ENCODE peak calls at places on chromosomes 13 and 19, in six cellular contexts. M is transverse colon, L is foreskin keratinocyte, J is testis, S is HepG2, D is left lung. I is an unnamed sample. For H3K4me1, the result is how much of the 10 kb centered on the place peaks cover.

GRCh38 chr19:3682741-3683404 is 17.4 kb downstream of the PIP5K1C start:
- DNase-seq in S (no peak), M (no peak), L (no peak), D (peak), J (no peak), I (no peak)

GRCh38 chr13:47117268-47117667 is 220.4 kb upstream of the HTR2A start:
- DNase-seq in J (no peak), S (no peak), M (no peak), D (no peak), L (no peak), I (no peak)

GRCh38 chr13:77510156-77510555 is 25.4 kb upstream of the SCEL start:
- DNase-seq in D (no peak), S (no peak), J (no peak), L (no peak), M (no peak), I (no peak)

GRCh38 chr19:3604987-3605343 is 1.7 kb downstream of the TBXA2R start:
- DNase-seq in D (no peak), S (no peak), L (no peak), J (no peak), M (no peak), I (no peak)

GRCh38 chr13:77443511-77443910 is 92.0 kb upstream of the SCEL start:
- DNase-seq in S (no peak), D (no peak), J (no peak), M (no peak), L (no peak), I (no peak)

GRCh38 chr19:35784401-35785086 is 9.2 kb downstream of the ARHGAP33 start:
- DNase-seq in L (no peak), D (peak), J (no peak), S (no peak), M (no peak), I (no peak)

GRCh38 chr19:42268704-42269517 is at the start of gene CIC:
- DNase-seq in D (peak), M (peak), S (peak), J (peak), L (peak), I (peak)

GRCh38 chr13:46639033-46639981 is 86.3 kb downstream of the LRCH1 start:
- DNase-seq in J (no peak), M (no peak), L (no peak), D (no peak), S (peak), I (peak)

GRCh38 chr19:19321143-19321577 is 531 bp downstream of the MAU2 start:
- DNase-seq in J (peak), L (no peak), D (no peak), M (peak), S (peak), I (no peak)

GRCh38 chr19:10420444-10421239 is at the start of gene PDE4A:
- DNase-seq in J (no peak), M (no peak), S (no peak), L (no peak), D (peak), I (no peak)

GRCh38 chr13:96238241-96238640 is 148.3 kb downstream of the HS6ST3 start:
- DNase-seq in M (no peak), D (no peak), J (no peak), L (no peak), S (no peak), I (no peak)

GRCh38 chr13:109787135-109787954 is 962 bp upstream of the IRS2 start:
- DNase-seq in D (peak), S (no peak), M (peak), J (peak), L (no peak), I (peak)

GRCh38 chr13:75749407-75749806 is 113.3 kb downstream of the LMO7 start:
- DNase-seq in D (no peak), L (no peak), M (no peak), S (no peak), J (no peak), I (peak)

GRCh38 chr19:15780595-15781418 is 6.7 kb upstream of the OR10H5 start:
- DNase-seq in D (no peak), J (peak), S (no peak), M (peak), L (no peak), I (no peak)

GRCh38 chr19:1355974-1356865 is 27.5 kb upstream of the NDUFS7 start:
- DNase-seq in L (no peak), S (no peak), D (no peak), M (peak), J (no peak), I (peak)

GRCh38 chr13:91313103-91313502 is 34.4 kb upstream of the MIR17HG start:
- DNase-seq in D (no peak), M (no peak), S (peak), J (peak), L (no peak), I (no peak)

GRCh38 chr19:46296722-46297431 is at the start of gene HIF3A:
- DNase-seq in J (peak), M (peak), L (no peak), S (no peak), D (no peak), I (peak)

GRCh38 chr13:97211986-97212385 is 10.1 kb upstream of the MBNL2 start:
- DNase-seq in M (no peak), L (no peak), J (peak), D (no peak), S (no peak), I (no peak)

GRCh38 chr19:49881672-49882394 is 4.3 kb downstream of the TBC1D17 start:
- DNase-seq in D (peak), S (no peak), M (no peak), J (peak), L (no peak), I (no peak)

GRCh38 chr19:1631557-1632100 is 20.8 kb downstream of the TCF3 start:
- DNase-seq in S (no peak), J (no peak), D (no peak), M (no peak), L (no peak), I (no peak)

GRCh38 chr13:46278474-46278873 is 66.7 kb downstream of the LRRC63 start:
- DNase-seq in D (no peak), J (no peak), M (no peak), L (no peak), S (no peak), I (no peak)

GRCh38 chr13:80054806-80055205 is 286.1 kb downstream of the SPRY2 start:
- DNase-seq in D (no peak), J (no peak), M (no peak), S (no peak), L (no peak), I (no peak)

GRCh38 chr19:19021115-19021514 is 12.2 kb downstream of the SUGP2 start:
- DNase-seq in L (no peak), J (no peak), D (no peak), M (no peak), S (peak), I (no peak)

GRCh38 chr19:3115916-3116602 is 19.8 kb upstream of the GNA15 start:
- DNase-seq in D (peak), J (no peak), M (no peak), S (no peak), L (no peak), I (no peak)

GRCh38 chr13:21683034-21683733 is 12.3 kb downstream of the FGF9 start:
- DNase-seq in S (no peak), M (no peak), L (peak), D (no peak), J (no peak), I (no peak)

GRCh38 chr19:5338661-5339469 is 1.7 kb downstream of the PTPRS start:
- DNase-seq in J (no peak), L (no peak), S (no peak), M (no peak), D (no peak), I (no peak)

GRCh38 chr13:95236774-95237173 is 64.5 kb downstream of the ABCC4 start:
- DNase-seq in M (no peak), L (no peak), J (no peak), D (no peak), S (no peak), I (peak)

GRCh38 chr13:77290342-77290741 is 36.6 kb downstream of the MYCBP2 start:
- DNase-seq in D (no peak), L (no peak), S (no peak), M (no peak), J (no peak), I (no peak)

GRCh38 chr13:110089815-110090214 is 217.1 kb downstream of the COL4A1 start:
- DNase-seq in S (no peak), J (no peak), D (no peak), M (no peak), L (no peak), I (no peak)

GRCh38 chr19:55552206-55552605 is 6.9 kb upstream of the SBK3 start:
- DNase-seq in M (no peak), L (peak), J (no peak), S (no peak), D (no peak), I (no peak)

GRCh38 chr19:48784527-48784926 is 26.3 kb downstream of the BCAT2 start:
- DNase-seq in J (no peak), S (no peak), M (no peak), D (no peak), L (no peak), I (no peak)
- TF ChIP-seq CTCF in J (no peak), S (peak), M (no peak), D (no peak), L (no peak), I (no peak)

GRCh38 chr19:14166448-14166847 is 30.1 kb upstream of the ASF1B start:
- DNase-seq in S (no peak), M (no peak), J (no peak), L (no peak), D (no peak), I (no peak)
- H3K4me1 ChIP-seq in S (under half), M (under half), J (under half), L (under half), D (under half), I (under half)

GRCh38 chr19:13804830-13805683 is 9.8 kb downstream of the ZSWIM4 start:
- DNase-seq in J (no peak), L (no peak), M (no peak), S (peak), D (peak), I (no peak)
- TF ChIP-seq CTCF in J (no peak), L (peak), M (peak), S (peak), D (no peak), I (no peak)

GRCh38 chr13:112715715-112716460 is 26.1 kb downstream of the ATP11A start:
- DNase-seq in D (no peak), M (no peak), J (no peak), S (no peak), L (no peak), I (no peak)
- H3K4me1 ChIP-seq in D (under half), M (under half), J (under half), S (half or more), L (under half), I (under half)

GRCh38 chr13:44989941-44990340 is 603 bp downstream of the GPALPP1 start:
- DNase-seq in M (no peak), D (no peak), J (no peak), S (no peak), L (peak), I (no peak)
- TF ChIP-seq CTCF in M (no peak), D (no peak), J (no peak), S (no peak), L (no peak), I (no peak)

GRCh38 chr19:23391239-23391638 is 4.0 kb downstream of the ZNF91 start:
- DNase-seq in D (no peak), J (no peak), M (no peak), L (no peak), S (no peak), I (no peak)

GRCh38 chr19:23395041-23395721 is at the start of gene ZNF91:
- DNase-seq in M (peak), D (peak), J (peak), S (peak), L (peak), I (peak)

GRCh38 chr19:23393121-23393520 is 2.1 kb downstream of the ZNF91 start:
- DNase-seq in L (no peak), S (no peak), J (no peak), D (no peak), M (no peak), I (no peak)

DNA sequence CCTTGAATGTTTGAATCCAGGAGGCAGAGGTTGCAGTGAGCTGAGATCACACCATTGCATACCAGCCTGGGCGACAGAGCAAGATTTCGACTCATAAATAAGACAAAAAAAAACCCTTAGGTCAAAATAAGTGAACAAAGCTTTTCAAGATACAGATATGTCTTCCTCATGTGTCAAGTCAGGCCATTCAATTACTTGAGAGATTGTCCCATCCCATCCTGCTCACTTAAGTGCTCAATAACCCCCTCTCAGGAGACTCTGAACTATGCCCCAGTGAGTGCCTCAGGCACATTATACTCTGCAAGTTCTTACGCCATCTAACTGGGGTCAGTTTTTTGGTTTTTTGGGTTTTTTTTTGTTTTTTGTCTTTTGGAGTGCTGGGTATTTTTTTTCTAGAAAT is 2.6 kb downstream of the ZNF91 start:
- DNase-seq in J (no peak), D (no peak), L (no peak), S (no peak), M (no peak), I (no peak)
- H3K4me1 ChIP-seq in J (under half), D (under half), L (under half), S (under half), M (half or more), I (under half)

DNA sequence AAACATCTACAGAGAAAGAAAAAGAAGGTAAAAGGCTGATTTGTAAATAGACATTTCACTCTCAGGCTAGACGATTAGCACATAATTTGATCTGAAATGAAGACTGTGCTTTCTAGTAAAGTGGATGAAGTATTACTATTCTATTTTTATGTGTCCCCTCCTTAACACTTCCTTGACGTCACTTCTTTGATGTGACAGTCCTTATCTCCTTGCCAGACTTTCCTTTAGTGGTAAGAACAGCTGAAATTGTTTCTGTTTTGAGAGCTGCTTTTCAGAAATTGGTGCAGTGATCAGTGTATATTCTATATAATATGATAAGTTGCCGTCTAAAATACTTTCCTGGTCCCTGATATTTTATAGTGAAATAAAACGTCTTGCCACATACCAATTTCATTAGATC is 210.1 kb upstream of the PCDH9 start:
- DNase-seq in J (no peak), D (no peak), L (no peak), S (no peak), M (no peak), I (no peak)
- TF ChIP-seq CTCF in J (no peak), D (no peak), L (no peak), S (no peak), M (no peak), I (no peak)

DNA sequence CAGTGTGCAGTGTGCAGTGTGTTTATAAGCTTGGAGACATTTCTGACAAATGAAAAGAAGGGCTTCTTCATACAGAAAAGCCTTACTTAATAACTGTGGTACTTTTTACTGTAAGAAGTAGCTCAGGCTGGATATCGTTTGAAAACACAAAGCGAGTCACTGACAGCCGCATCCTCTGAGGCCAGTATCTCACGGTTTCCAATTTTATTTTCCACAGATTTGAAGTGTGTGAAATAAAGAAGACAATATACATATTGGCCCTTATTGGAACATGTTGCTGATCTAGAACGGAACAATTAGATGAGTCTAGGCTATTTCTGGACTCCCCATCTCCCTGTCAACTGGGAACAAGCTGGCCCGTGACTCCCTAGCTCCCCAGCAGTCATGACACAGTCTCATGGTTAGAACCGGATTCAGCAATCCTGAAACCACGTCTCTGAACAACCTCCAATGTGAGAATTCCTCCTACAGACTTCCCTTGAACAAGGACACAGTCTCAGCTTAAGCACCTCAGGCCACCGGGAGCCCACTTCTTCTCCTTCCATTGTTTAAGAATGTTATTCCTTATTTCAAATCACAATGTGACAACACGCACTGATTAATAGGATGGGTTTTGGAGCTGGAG is 484.5 kb downstream of the COG6 start:
- DNase-seq in D (no peak), M (no peak), L (no peak), S (no peak), J (no peak), I (no peak)
- H3K4me1 ChIP-seq in D (under half), M (under half), L (under half), S (under half), J (under half), I (under half)

GRCh38 chr19:57071414-57071813 is 48.4 kb upstream of the USP29 start:
- DNase-seq in L (no peak), D (peak), J (no peak), S (no peak), M (no peak), I (no peak)

GRCh38 chr19:57067440-57067839 is 52.3 kb upstream of the USP29 start:
- DNase-seq in L (no peak), D (no peak), M (no peak), J (no peak), S (no peak), I (no peak)

GRCh38 chr19:57068326-57068725 is 51.5 kb upstream of the USP29 start:
- DNase-seq in L (no peak), J (no peak), M (no peak), D (no peak), S (no peak), I (no peak)

DNA sequence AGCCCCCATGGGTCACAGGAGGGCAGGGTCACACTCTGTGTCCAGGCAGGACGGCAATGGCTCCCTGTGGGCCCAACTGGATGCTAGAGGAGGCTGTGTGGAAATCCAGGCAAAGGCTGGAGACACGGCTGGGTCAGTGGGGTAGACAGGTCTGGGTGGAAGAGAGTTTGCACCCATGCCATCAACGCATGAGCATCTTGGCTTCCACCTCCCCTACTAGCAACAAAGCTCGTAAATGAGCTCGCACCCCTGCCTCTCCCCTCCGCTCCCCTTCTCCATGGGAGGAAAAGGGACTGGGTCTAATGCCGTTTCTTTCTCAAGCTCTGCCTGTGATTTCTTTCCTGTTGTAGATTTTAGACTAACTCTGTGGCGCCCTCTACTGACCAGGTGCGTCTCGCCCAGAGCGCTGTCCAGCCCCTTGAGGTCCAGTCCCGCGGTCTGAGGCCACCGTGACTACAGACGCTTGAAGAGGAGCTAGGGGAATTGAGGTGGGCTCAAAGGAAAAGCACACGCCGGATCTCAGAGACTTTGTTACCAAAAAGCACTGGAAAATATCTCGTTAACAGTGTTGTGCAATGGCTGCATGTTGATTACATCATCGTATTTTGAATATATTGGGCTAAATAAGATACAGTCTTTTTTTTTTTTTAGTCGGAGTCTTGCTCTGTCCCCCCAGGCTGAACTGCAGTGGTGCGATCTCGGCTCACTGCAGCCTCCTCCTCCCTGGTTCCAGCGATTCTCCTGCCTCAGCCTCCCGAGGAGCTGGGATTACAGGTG is 50.7 kb upstream of the USP29 start:
- DNase-seq in M (no peak), L (no peak), J (peak), D (no peak), S (peak), I (peak)
- TF ChIP-seq CTCF in M (peak), L (peak), J (peak), D (no peak), S (peak), I (peak)

DNA sequence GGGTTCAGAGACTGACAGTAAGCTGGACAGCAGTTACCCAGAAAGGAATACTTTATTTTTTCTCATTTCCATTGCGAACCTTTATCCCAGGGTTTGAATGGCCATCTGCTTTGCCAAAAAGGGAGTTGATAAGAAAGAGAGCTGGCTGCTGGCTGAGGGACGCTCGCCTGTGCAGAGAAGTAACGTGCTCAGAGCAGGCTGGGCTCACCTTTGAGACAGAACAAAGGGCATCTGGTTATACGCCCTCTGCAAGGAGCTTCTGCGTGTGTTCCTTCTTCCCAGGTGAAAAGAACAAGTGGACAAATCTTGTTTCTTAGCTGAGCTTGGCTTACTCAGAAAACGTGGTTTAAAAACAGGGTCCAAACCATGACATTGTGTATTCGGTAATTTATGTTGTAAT is 47.4 kb downstream of the EFNB2 start:
- DNase-seq in D (no peak), M (peak), J (no peak), L (no peak), S (no peak), I (no peak)
- H3K4me1 ChIP-seq in D (under half), M (under half), J (under half), L (under half), S (under half), I (under half)

I was measured in thyroid gland.